ENCODE peak calls at places on chromosomes 3 and 15, in four cellular contexts. L, O, Z and W are unnamed samples. For H3K9me3, the result is how much of the 10 kb centered on the place peaks cover.

GRCh38 chr3:60366491-60366890 is 884.8 kb downstream of the FHIT start:
- DNase-seq in L (no peak), O (no peak), Z (no peak), W (no peak)

GRCh38 chr3:187925326-187925725 is 180.1 kb upstream of the BCL6 start:
- DNase-seq in L (no peak), O (no peak), Z (no peak), W (no peak)

GRCh38 chr3:127425505-127426443 is 137.9 kb upstream of the PRR20G start:
- DNase-seq in L (peak), O (peak), Z (no peak), W (no peak)

GRCh38 chr15:83323296-83323711 is 38.8 kb upstream of the BNC1 start:
- DNase-seq in L (no peak), O (no peak), Z (no peak), W (no peak)

GRCh38 chr15:80844011-80844732 is 65.0 kb downstream of the CEMIP start:
- DNase-seq in L (no peak), O (no peak), Z (no peak), W (no peak)

GRCh38 chr15:36050899-36051298 is 504.9 kb upstream of the DPH6 start:
- DNase-seq in L (no peak), O (no peak), Z (no peak), W (no peak)

GRCh38 chr15:58538225-58538731 is 106.5 kb downstream of the LIPC start:
- DNase-seq in L (no peak), O (no peak), Z (no peak), W (no peak)

GRCh38 chr15:64580696-64581407 is 120.5 kb downstream of the ZNF609 start:
- DNase-seq in L (no peak), O (no peak), Z (no peak), W (no peak)

GRCh38 chr3:47370887-47371697 is 9.7 kb upstream of the PTPN23 start:
- DNase-seq in L (no peak), O (no peak), Z (peak), W (no peak)

GRCh38 chr15:69474846-69475455 is 22.3 kb downstream of the RPLP1 start:
- DNase-seq in L (no peak), O (no peak), Z (no peak), W (no peak)

GRCh38 chr15:74319596-74320357 is 47.7 kb downstream of the CYP11A1 start:
- DNase-seq in L (no peak), O (no peak), Z (no peak), W (no peak)

GRCh38 chr3:111547645-111548044 is 5.6 kb downstream of the CD96 start:
- DNase-seq in L (no peak), O (no peak), Z (peak), W (peak)

GRCh38 chr15:64187396-64188191 is 24.8 kb upstream of the PPIB start:
- DNase-seq in L (no peak), O (no peak), Z (no peak), W (no peak)

GRCh38 chr3:71350998-71351397 is 232.5 kb downstream of the FOXP1 start:
- DNase-seq in L (no peak), O (no peak), Z (no peak), W (no peak)

GRCh38 chr3:117681619-117682018 is 972.0 kb downstream of the TUSC7 start:
- DNase-seq in L (no peak), O (no peak), Z (no peak), W (no peak)

GRCh38 chr3:100941046-100941445 is 52.2 kb downstream of the ABI3BP start:
- DNase-seq in L (no peak), O (no peak), Z (no peak), W (no peak)

GRCh38 chr3:162111861-162112260 is 615.3 kb downstream of the OTOL1 start:
- DNase-seq in L (no peak), O (no peak), Z (no peak), W (no peak)

GRCh38 chr3:139225551-139225950 is 118.3 kb upstream of the MRPS22 start:
- DNase-seq in L (no peak), O (no peak), Z (no peak), W (no peak)

GRCh38 chr15:68617001-68617400 is 38.2 kb downstream of the CORO2B start:
- DNase-seq in L (no peak), O (no peak), Z (no peak), W (no peak)

GRCh38 chr3:107680698-107681097 is 157.9 kb downstream of the BBX start:
- DNase-seq in L (no peak), O (no peak), Z (no peak), W (no peak)

GRCh38 chr3:43606274-43606673 is 15.5 kb downstream of the ANO10 start:
- DNase-seq in L (no peak), O (no peak), Z (no peak), W (no peak)

GRCh38 chr15:100905855-100906254 is 13.3 kb upstream of the LRRK1 start:
- DNase-seq in L (peak), O (peak), Z (no peak), W (no peak)

GRCh38 chr15:77179541-77179998 is 108.7 kb upstream of the TSPAN3 start:
- DNase-seq in L (no peak), O (no peak), Z (no peak), W (no peak)

GRCh38 chr3:50382271-50382670 is 22.9 kb upstream of the TMEM115 start:
- DNase-seq in L (no peak), O (no peak), Z (no peak), W (no peak)

GRCh38 chr3:50853936-50854335 is 179.2 kb downstream of the DOCK3 start:
- DNase-seq in L (no peak), O (no peak), Z (no peak), W (no peak)

GRCh38 chr3:111989061-111989678 is 9.6 kb upstream of the TAGLN3 start:
- DNase-seq in L (no peak), O (no peak), Z (no peak), W (no peak)

GRCh38 chr15:38610748-38611147 is 46.1 kb upstream of the RASGRP1 start:
- DNase-seq in L (no peak), O (no peak), Z (no peak), W (no peak)

GRCh38 chr3:126521122-126521891 is 2.6 kb upstream of the CHST13 start:
- DNase-seq in L (peak), O (no peak), Z (no peak), W (no peak)

GRCh38 chr3:140545756-140546155 is 132.1 kb upstream of the TRIM42 start:
- DNase-seq in L (no peak), O (no peak), Z (no peak), W (no peak)

GRCh38 chr15:85337398-85338074 is 42.9 kb upstream of the AKAP13 start:
- DNase-seq in L (no peak), O (no peak), Z (no peak), W (no peak)

DNA sequence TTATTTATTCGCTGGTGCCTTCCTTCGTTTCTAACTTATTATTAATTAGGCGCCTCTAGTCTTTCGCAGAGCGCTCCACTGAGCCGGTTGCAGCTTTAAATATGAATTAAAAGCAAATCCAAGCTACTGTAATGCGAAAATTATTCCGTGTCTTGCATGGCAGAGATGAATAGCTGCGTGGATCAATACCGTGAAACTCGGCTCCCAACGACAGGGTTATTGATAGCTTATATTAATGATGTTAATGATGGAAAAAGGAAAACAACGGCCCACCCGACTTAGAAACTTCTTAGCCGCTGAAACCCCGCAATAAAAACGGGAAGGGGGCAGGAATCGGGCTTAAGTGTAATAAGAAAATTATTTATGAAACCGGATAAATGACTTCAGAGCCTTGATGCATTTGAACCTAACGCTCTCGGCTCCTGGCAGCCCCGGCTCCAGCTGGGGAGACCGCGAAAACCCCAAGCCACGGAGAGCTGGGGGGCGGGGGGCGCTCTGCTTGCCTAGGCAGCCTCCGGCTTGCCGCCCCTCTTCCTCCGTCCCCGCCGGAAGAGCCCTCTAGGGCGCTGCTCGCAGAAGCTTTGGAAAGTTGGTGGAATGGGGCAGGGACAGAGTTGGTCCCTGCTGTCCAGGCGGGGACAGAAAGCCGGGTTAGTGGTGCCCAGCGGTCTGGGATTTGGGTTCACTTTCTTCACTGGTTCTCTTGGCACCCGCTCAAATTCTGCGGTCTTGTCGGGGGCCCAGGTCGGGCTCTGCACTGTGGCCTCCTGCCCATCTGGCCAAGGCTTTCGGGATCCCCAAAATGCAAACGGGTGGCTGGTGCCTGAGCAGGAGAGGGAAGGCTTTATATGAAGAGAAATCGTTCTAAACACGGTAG is 7.7 kb upstream of the ONECUT1 start:
- DNase-seq in L (no peak), O (no peak), Z (no peak), W (no peak)
- H3K9me3 ChIP-seq in L (under half), O (under half), Z (under half), W (under half)

GRCh38 chr3:193719735-193720134 is 126.7 kb downstream of the OPA1 start:
- DNase-seq in L (no peak), O (no peak), Z (no peak), W (no peak)
- H3K9me3 ChIP-seq in L (under half), O (under half), Z (under half), W (under half)

DNA sequence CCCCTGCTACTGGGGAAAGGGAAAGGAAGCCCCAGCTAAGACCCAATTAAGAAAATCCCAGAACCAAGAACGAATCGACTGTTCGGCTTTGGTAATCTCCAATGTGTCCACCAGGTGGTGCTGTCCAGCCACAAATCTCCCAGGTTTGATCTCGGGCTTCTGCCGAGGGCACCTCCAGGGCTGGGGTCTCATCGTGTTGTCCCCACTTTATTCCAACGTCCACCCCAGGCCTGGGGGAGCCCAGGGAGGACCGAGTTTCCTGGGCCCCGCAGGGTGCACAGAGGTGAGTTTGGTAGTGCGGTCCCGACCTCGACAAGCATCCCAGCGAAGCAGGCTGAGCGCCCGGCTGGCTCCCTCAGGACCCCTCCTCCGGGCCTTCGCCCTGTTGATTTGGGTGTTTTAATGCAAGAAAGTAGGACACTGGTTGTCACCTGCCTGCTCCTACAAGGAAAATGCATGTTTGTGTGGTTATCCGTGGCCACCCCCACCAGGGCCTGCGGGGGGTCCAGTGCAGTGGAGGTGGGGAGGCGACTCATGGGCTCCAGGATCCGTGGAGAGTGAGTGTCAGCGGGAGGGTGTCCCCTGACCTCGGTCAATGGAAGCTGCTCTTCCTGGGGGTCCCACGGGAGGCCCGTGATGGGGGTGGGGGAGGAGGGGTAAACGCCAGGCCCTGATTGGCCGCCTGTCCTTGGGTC is 185.0 kb downstream of the GOLGA6L6 start:
- DNase-seq in L (peak), O (peak), Z (peak), W (peak)
- H3K9me3 ChIP-seq in L (under half), O (under half), Z (under half), W (under half)

GRCh38 chr3:197237897-197238296 is 60.5 kb downstream of the DLG1 start:
- DNase-seq in L (no peak), O (no peak), Z (no peak), W (no peak)

GRCh38 chr3:197238842-197239241 is 59.6 kb downstream of the DLG1 start:
- DNase-seq in L (no peak), O (no peak), Z (no peak), W (no peak)

GRCh38 chr3:197242784-197243432 is 55.5 kb downstream of the DLG1 start:
- DNase-seq in L (no peak), O (no peak), Z (no peak), W (no peak)

GRCh38 chr3:197241173-197241572 is 57.2 kb downstream of the DLG1 start:
- DNase-seq in L (no peak), O (no peak), Z (no peak), W (no peak)

GRCh38 chr3:197239857-197240256 is 58.6 kb downstream of the DLG1 start:
- DNase-seq in L (no peak), O (no peak), Z (no peak), W (no peak)
- H3K9me3 ChIP-seq in L (under half), O (under half), Z (under half), W (under half)

DNA sequence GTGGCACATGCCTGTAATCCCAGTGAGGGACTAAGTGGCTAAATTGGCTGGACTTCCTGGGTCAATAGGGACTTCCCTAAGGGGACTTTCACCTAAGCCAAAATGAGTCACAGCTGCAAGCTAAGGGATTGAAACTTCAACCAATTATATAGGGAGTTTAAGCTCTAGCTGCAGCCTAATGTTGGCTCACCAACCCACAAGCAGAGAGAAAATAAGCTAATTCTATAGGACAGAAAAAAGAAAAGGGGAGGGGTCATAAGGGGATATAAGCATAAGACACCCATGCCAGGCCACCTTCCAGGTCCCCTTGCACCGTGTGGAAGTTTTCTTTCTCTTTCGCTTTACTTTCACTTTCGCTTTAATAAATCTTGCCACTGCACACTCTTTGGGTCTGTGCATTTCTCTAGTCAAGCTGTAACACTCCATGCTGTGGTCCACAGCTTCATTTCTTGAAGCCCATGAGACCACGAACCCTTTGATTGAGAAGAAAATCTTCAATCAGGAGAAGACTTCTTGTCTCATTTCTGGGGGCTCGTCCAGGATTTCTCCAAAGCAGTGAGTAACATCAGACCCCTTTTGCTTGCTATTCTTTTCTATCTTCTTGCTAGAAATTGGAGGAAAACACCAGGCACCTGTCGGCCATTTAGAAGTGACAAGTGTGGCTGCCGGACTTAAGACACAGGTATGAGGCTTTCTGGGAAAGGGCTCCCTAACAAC is 192.3 kb downstream of the IGSF11 start:
- DNase-seq in L (no peak), O (no peak), Z (no peak), W (no peak)
- H3K9me3 ChIP-seq in L (under half), O (under half), Z (under half), W (under half)